ENCODE peak calls at places on chromosomes 4 and X, in nine cellular contexts. T is GM12865, I is IMR-90, G is omental fat pad, U is left lung, D is tibial nerve, P is heart right ventricle, F is A549, S is cardiac muscle cell. C is an unnamed sample.
A peak's percentile ranks its signal among the peaks of the same experiment; 100 is the strongest.

GRCh38 chr4:91936301-91936700 is 367.5 kb upstream of the GRID2 start:
- DNase-seq in T (no peak), I (peak; percentile 6), G (no peak), U (no peak), D (no peak), P (no peak), F (no peak), S (peak; percentile 35), C (no peak)

GRCh38 chr4:54909964-54910363 is 215.4 kb downstream of the KDR start:
- DNase-seq in T (peak; percentile 11), I (no peak), G (no peak), U (no peak), D (no peak), P (no peak), F (no peak), S (no peak), C (no peak)

GRCh38 chr4:88291003-88291402 is 6.6 kb upstream of the PPM1K start:
- DNase-seq in T (no peak), I (peak; percentile 14), G (no peak), U (no peak), D (peak; percentile 28), P (no peak), F (no peak), S (peak; percentile 21), C (no peak)

GRCh38 chr4:138063581-138063980 is 178.6 kb downstream of the SLC7A11 start:
- DNase-seq in T (no peak), I (no peak), G (no peak), U (no peak), D (no peak), P (no peak), F (no peak), S (no peak), C (no peak)

GRCh38 chrX:103362504-103362903 is 6.2 kb downstream of the TCEAL9 start:
- DNase-seq in T (no peak), I (peak; percentile 57), G (no peak), U (no peak), D (no peak), P (no peak), F (peak; percentile 27), S (peak; percentile 35), C (no peak)

GRCh38 chr4:112130903-112131302 is 14.4 kb upstream of the FAM241A start:
- DNase-seq in T (no peak), I (no peak), G (no peak), U (no peak), D (no peak), P (no peak), F (no peak), S (peak; percentile 42), C (no peak)

GRCh38 chr4:19748470-19748869 is 503.2 kb upstream of the SLIT2 start:
- DNase-seq in T (no peak), I (peak; percentile 87), G (no peak), U (no peak), D (peak; percentile 67), P (no peak), F (no peak), S (no peak), C (no peak)

GRCh38 chr4:104491826-104492771 is 2.6 kb downstream of the CXXC4 start:
- DNase-seq in T (peak; percentile 86), I (no peak), G (no peak), U (no peak), D (no peak), P (no peak), F (peak; percentile 4), S (peak; percentile 46), C (no peak)

GRCh38 chr4:122857160-122857559 is 30.5 kb downstream of the FGF2 start:
- DNase-seq in T (no peak), I (no peak), G (no peak), U (no peak), D (no peak), P (no peak), F (no peak), S (no peak), C (no peak)

GRCh38 chrX:133563705-133564104 is 148.4 kb upstream of the GPC4 start:
- DNase-seq in T (no peak), I (no peak), G (no peak), U (no peak), D (peak; percentile 4), P (no peak), F (no peak), S (no peak), C (no peak)

GRCh38 chrX:153907456-153907855 is 3.0 kb downstream of the AVPR2 start:
- DNase-seq in T (no peak), I (no peak), G (no peak), U (no peak), D (no peak), P (no peak), F (no peak), S (no peak), C (no peak)

GRCh38 chr4:26858035-26858918 is 2.4 kb upstream of the STIM2 start:
- DNase-seq in T (no peak), I (no peak), G (no peak), U (no peak), D (no peak), P (no peak), F (no peak), S (no peak), C (no peak)
- TF ChIP-seq CTCF in T (no peak), I (no peak), G (no peak), U (no peak), D (no peak), P (no peak), F (no peak), S (no peak), C (no peak)

DNA sequence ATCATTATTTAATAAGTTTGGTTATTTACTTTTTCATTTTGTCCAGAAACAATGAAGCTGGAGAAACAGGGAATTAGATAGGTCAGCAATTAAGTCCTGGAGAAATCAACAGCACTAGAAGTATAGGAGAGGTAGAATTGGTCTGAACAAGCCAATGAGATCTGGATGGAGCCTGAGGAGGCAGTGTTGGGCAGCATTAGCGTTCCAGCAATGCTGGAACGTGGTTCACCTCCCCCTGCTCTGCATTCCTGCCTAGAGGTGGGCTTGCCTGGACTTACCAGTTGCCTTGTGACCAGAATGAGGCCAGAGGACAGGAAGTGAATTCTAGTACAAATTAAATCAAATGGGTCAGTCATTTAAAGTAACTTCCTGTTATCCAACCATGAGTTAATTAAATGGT is 4.6 kb downstream of the RASSF6 start:
- DNase-seq in T (no peak), I (no peak), G (no peak), U (no peak), D (no peak), P (no peak), F (no peak), S (peak; percentile 36), C (no peak)
- TF ChIP-seq CTCF in T (no peak), I (no peak), G (no peak), U (no peak), D (no peak), P (no peak), F (no peak), S (no peak), C (no peak)

GRCh38 chrX:40314070-40314469 is 216.3 kb upstream of the BCOR start:
- DNase-seq in T (peak; percentile 55), I (no peak), G (no peak), U (no peak), D (no peak), P (no peak), F (no peak), S (peak; percentile 18), C (no peak)
- TF ChIP-seq CTCF in T (no peak), I (no peak), G (no peak), U (no peak), D (no peak), P (no peak), F (no peak), S (peak; percentile 19), C (no peak)

GRCh38 chr4:82981116-82981515 is 29.5 kb downstream of the LIN54 start:
- DNase-seq in T (no peak), I (no peak), G (no peak), U (no peak), D (no peak), P (no peak), F (no peak), S (no peak), C (no peak)
- TF ChIP-seq CTCF in T (no peak), I (no peak), G (no peak), U (no peak), D (no peak), P (no peak), F (no peak), S (no peak), C (no peak)

GRCh38 chrX:51395807-51396728 is 63.4 kb downstream of the NUDT10 start:
- DNase-seq in T (peak; percentile 1), I (no peak), G (no peak), U (peak; percentile 35), D (no peak), P (peak; percentile 36), F (no peak), S (peak; percentile 56), C (peak; percentile 20)
- TF ChIP-seq CTCF in T (no peak), I (peak; percentile 1), G (no peak), U (peak; percentile 31), D (no peak), P (no peak), F (no peak), S (peak; percentile 7), C (no peak)

DNA sequence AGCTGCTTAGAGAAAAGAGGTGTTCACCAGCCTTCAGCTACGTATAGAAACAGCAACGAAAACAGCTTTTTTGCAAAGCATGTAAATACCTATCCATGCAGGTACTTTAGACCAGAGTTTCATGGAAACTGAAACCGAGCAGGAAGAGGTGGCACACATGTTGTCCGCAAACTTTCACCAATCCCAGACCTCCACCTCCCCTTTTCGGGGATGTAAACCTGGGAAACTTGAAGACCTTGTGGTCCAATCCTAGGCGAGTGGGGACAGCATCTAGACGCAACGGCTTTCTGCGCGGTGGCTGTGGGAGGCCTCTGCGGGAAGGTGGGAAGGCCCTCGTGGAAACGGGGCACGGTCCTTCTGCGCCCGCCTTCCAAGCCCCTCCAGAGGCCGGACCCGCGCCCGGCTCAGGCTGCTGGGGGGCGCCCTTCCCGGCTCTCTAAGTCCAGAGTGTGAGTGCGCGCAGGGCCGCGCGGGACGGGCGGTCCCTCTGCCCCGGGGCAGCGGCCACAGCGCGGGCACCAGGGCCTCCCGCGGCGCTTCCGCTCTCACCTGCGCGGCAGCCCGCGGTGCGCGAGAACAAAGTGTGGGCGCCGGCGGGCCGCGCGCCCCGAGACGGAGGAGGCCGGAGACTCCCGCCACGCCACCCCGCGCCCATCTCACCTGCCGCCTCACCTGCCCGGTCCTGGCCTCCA is 831 bp upstream of the SHROOM2 start:
- DNase-seq in T (no peak), I (no peak), G (no peak), U (no peak), D (no peak), P (no peak), F (no peak), S (peak; percentile 39), C (no peak)
- TF ChIP-seq CTCF in T (no peak), I (no peak), G (no peak), U (no peak), D (no peak), P (no peak), F (no peak), S (no peak), C (no peak)

GRCh38 chr4:48683784-48684666 is 96.1 kb downstream of the FRYL start:
- DNase-seq in T (peak; percentile 30), I (no peak), G (no peak), U (no peak), D (no peak), P (no peak), F (no peak), S (no peak), C (no peak)
- TF ChIP-seq CTCF in T (no peak), I (no peak), G (no peak), U (no peak), D (no peak), P (no peak), F (no peak), S (no peak), C (no peak)

GRCh38 chr4:148740701-148741100 is 298.5 kb upstream of the NR3C2 start:
- DNase-seq in T (no peak), I (no peak), G (no peak), U (no peak), D (no peak), P (no peak), F (no peak), S (no peak), C (no peak)
- TF ChIP-seq CTCF in T (no peak), I (no peak), G (no peak), U (no peak), D (no peak), P (no peak), F (no peak), S (no peak), C (no peak)

C was measured in natural killer cell.